ENCODE peak calls at places on chromosomes 3 and 15, in six cellular contexts. W, F, R, M, Z and V are unnamed samples.

GRCh38 chr3:133568294-133569014 is 5.0 kb upstream of the CDV3 start:
- DNase-seq in W (no peak), F (peak), R (no peak), M (no peak), Z (no peak), V (no peak)

GRCh38 chr15:79562538-79563298 is 130.6 kb downstream of the MINAR1 start:
- DNase-seq in W (no peak), F (no peak), R (no peak), M (no peak), Z (no peak), V (no peak)

GRCh38 chr3:134476306-134476705 is 9.5 kb downstream of the ANAPC13 start:
- DNase-seq in W (no peak), F (peak), R (peak), M (no peak), Z (no peak), V (peak)

GRCh38 chr15:31513178-31513577 is 186.5 kb downstream of the KLF13 start:
- DNase-seq in W (no peak), F (no peak), R (no peak), M (no peak), Z (no peak), V (no peak)

GRCh38 chr15:31101262-31102048 is at the start of gene TRPM1:
- DNase-seq in W (no peak), F (no peak), R (no peak), M (no peak), Z (no peak), V (no peak)

GRCh38 chr15:30958219-30958618 is 33.2 kb downstream of the MTMR10 start:
- DNase-seq in W (no peak), F (no peak), R (no peak), M (no peak), Z (no peak), V (no peak)

GRCh38 chr3:160184655-160185054 is 40.6 kb upstream of the C3orf80 start:
- DNase-seq in W (no peak), F (peak), R (no peak), M (no peak), Z (no peak), V (no peak)

GRCh38 chr3:172138792-172139507 is 99.6 kb downstream of the FNDC3B start:
- DNase-seq in W (peak), F (peak), R (no peak), M (peak), Z (peak), V (no peak)

GRCh38 chr3:94061297-94061696 is 1.4 kb downstream of the DHFR2 start:
- DNase-seq in W (no peak), F (no peak), R (no peak), M (no peak), Z (no peak), V (no peak)

GRCh38 chr3:134359121-134360010 is 14.9 kb downstream of the AMOTL2 start:
- DNase-seq in W (peak), F (no peak), R (no peak), M (no peak), Z (peak), V (no peak)

GRCh38 chr15:92606126-92606835 is 49.3 kb downstream of the FAM174B start:
- DNase-seq in W (peak), F (no peak), R (no peak), M (no peak), Z (no peak), V (no peak)

GRCh38 chr3:159907828-159908227 is 80.8 kb upstream of the IL12A start:
- DNase-seq in W (no peak), F (no peak), R (no peak), M (peak), Z (no peak), V (no peak)

GRCh38 chr15:31262901-31263671 is 63.5 kb upstream of the KLF13 start:
- DNase-seq in W (peak), F (peak), R (peak), M (peak), Z (peak), V (no peak)

GRCh38 chr15:60493166-60493565 is 14.2 kb upstream of the ICE2 start:
- DNase-seq in W (no peak), F (no peak), R (no peak), M (no peak), Z (no peak), V (no peak)

GRCh38 chr15:31372635-31373091 is 46.0 kb downstream of the KLF13 start:
- DNase-seq in W (no peak), F (peak), R (no peak), M (peak), Z (peak), V (no peak)

GRCh38 chr3:95312650-95313049 is 1249.8 kb downstream of the NSUN3 start:
- DNase-seq in W (no peak), F (no peak), R (no peak), M (no peak), Z (no peak), V (no peak)

GRCh38 chr15:23035964-23036566 is 3.3 kb downstream of the TUBGCP5 start:
- DNase-seq in W (peak), F (peak), R (no peak), M (peak), Z (no peak), V (no peak)

GRCh38 chr3:99716463-99716995 is 78.1 kb downstream of the COL8A1 start:
- DNase-seq in W (no peak), F (no peak), R (no peak), M (no peak), Z (no peak), V (no peak)

GRCh38 chr3:11601446-11602241 is 42.1 kb downstream of the VGLL4 start:
- DNase-seq in W (peak), F (peak), R (no peak), M (peak), Z (peak), V (peak)

GRCh38 chr3:112390783-112391641 is 58.1 kb downstream of the CD200 start:
- DNase-seq in W (no peak), F (peak), R (no peak), M (no peak), Z (peak), V (no peak)
- TF ChIP-seq POLR2A in W (no peak), F (no peak), R (no peak), M (no peak), Z (no peak), V (no peak)

GRCh38 chr3:141486735-141487418 is at the start of gene RASA2:
- DNase-seq in W (peak), F (peak), R (peak), M (peak), Z (peak), V (peak)
- TF ChIP-seq POLR2A in W (peak), F (peak), R (no peak), M (peak), Z (peak), V (peak)

GRCh38 chr3:98552232-98553020 is 20.6 kb downstream of the GPR15 start:
- DNase-seq in W (no peak), F (no peak), R (no peak), M (no peak), Z (no peak), V (no peak)
- TF ChIP-seq POLR2A in W (no peak), F (no peak), R (no peak), M (no peak), Z (no peak), V (no peak)

DNA sequence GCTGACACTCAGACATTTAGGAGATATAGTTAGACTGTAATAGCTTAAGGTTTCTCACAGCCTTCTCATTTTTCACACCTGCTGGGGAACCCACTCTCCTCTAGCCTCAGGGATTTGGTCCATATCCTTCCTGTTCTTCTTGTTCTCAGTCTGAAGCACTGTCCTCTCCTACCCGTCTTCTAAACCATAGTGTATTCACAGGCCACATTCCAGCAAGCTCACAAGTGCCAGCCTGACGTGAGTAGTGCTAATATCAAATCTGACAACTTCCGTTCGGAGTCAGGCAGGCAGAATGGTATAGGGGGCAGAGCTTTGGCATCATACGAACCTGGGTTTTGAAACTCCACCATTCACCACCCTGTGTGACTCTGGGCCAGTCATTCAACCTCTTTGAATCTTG is 6.9 kb upstream of the CA12 start:
- DNase-seq in W (peak), F (no peak), R (no peak), M (no peak), Z (no peak), V (no peak)
- TF ChIP-seq POLR2A in W (no peak), F (no peak), R (no peak), M (no peak), Z (no peak), V (no peak)

GRCh38 chr3:124829819-124830554 is 57.2 kb downstream of the ITGB5 start:
- DNase-seq in W (no peak), F (no peak), R (no peak), M (no peak), Z (no peak), V (no peak)
- TF ChIP-seq POLR2A in W (no peak), F (no peak), R (no peak), M (no peak), Z (no peak), V (no peak)

GRCh38 chr3:197961582-197961945 is 1.5 kb downstream of the LMLN start:
- DNase-seq in W (no peak), F (no peak), R (no peak), M (peak), Z (no peak), V (no peak)

GRCh38 chr3:197959891-197960693 is at the start of gene LMLN:
- DNase-seq in W (peak), F (peak), R (peak), M (peak), Z (peak), V (peak)

GRCh38 chr3:197963019-197963637 is 3.1 kb downstream of the LMLN start:
- DNase-seq in W (no peak), F (no peak), R (no peak), M (no peak), Z (no peak), V (no peak)

GRCh38 chr3:197959500-197959890 is 522 bp upstream of the LMLN start:
- DNase-seq in W (no peak), F (no peak), R (no peak), M (no peak), Z (no peak), V (no peak)

GRCh38 chr3:197960694-197961581 is 921 bp downstream of the LMLN start:
- DNase-seq in W (no peak), F (no peak), R (no peak), M (no peak), Z (no peak), V (no peak)
- TF ChIP-seq POLR2A in W (no peak), F (no peak), R (no peak), M (no peak), Z (no peak), V (no peak)

DNA sequence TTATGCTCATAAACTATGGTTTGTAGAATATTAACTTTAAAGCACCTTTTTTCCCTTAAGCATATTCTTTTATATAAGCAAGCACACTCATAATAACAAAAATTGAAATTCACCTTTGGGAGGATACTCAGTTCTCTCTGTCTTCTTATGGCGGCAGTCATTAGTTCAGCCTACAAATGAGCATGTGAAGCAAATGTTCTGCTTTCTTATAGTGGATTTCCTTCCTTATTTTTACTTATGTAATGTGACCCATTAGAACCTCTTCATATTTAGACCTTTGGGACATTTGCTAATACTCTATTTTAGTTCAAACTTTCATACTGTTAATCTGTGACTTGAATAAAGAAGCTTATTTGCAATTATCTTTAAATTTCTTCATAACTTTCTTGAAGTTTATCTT is at the start of gene P2RY13:
- DNase-seq in W (no peak), F (no peak), R (no peak), M (no peak), Z (no peak), V (no peak)
- TF ChIP-seq POLR2A in W (no peak), F (no peak), R (no peak), M (no peak), Z (no peak), V (no peak)